ENCODE peak calls at places on chromosomes 5 and 9, in seven cellular contexts. One of them, this sample, is unnamed.

GRCh38 chr9:76459691-76460635 is 981 bp downstream of the GCNT1 start:
- DNase-seq in brain microvascular endothelial cell: peak; percentile 55
- DNase-seq in colonic mucosa: peak; percentile 78
- DNase-seq in choroid plexus epithelial cell: peak; percentile 75
- DNase-seq in cardiac muscle cell: peak; percentile 56
- DNase-seq in CD8-positive, alpha-beta T cell: no peak
- DNase-seq in astrocyte of the cerebellum: no peak
- DNase-seq in this sample: peak; percentile 69

GRCh38 chr5:111942661-111943401 is 185.8 kb upstream of the NREP start:
- DNase-seq in brain microvascular endothelial cell: peak; percentile 48
- DNase-seq in colonic mucosa: no peak
- DNase-seq in choroid plexus epithelial cell: peak; percentile 58
- DNase-seq in cardiac muscle cell: no peak
- DNase-seq in CD8-positive, alpha-beta T cell: no peak
- DNase-seq in astrocyte of the cerebellum: no peak
- DNase-seq in this sample: peak; percentile 49

GRCh38 chr9:6757132-6757987 is at the start of gene KDM4C:
- DNase-seq in brain microvascular endothelial cell: peak; percentile 83
- DNase-seq in colonic mucosa: peak; percentile 96
- DNase-seq in choroid plexus epithelial cell: peak; percentile 96
- DNase-seq in cardiac muscle cell: peak; percentile 98
- DNase-seq in CD8-positive, alpha-beta T cell: peak; percentile 95
- DNase-seq in astrocyte of the cerebellum: peak; percentile 83
- DNase-seq in this sample: peak; percentile 93

GRCh38 chr5:138953370-138954256 is 78.5 kb upstream of the LRRTM2 start:
- DNase-seq in brain microvascular endothelial cell: peak; percentile 52
- DNase-seq in colonic mucosa: peak; percentile 85
- DNase-seq in choroid plexus epithelial cell: peak; percentile 70
- DNase-seq in cardiac muscle cell: peak; percentile 62
- DNase-seq in CD8-positive, alpha-beta T cell: peak; percentile 5
- DNase-seq in astrocyte of the cerebellum: peak; percentile 16
- DNase-seq in this sample: peak; percentile 76

GRCh38 chr5:134003064-134003956 is 1.5 kb downstream of the VDAC1 start:
- DNase-seq in brain microvascular endothelial cell: no peak
- DNase-seq in colonic mucosa: no peak
- DNase-seq in choroid plexus epithelial cell: no peak
- DNase-seq in cardiac muscle cell: no peak
- DNase-seq in CD8-positive, alpha-beta T cell: no peak
- DNase-seq in astrocyte of the cerebellum: no peak
- DNase-seq in this sample: no peak

GRCh38 chr9:96505316-96505991 is 55.5 kb downstream of the HABP4 start:
- DNase-seq in brain microvascular endothelial cell: no peak
- DNase-seq in colonic mucosa: no peak
- DNase-seq in choroid plexus epithelial cell: no peak
- DNase-seq in cardiac muscle cell: no peak
- DNase-seq in CD8-positive, alpha-beta T cell: no peak
- DNase-seq in astrocyte of the cerebellum: no peak
- DNase-seq in this sample: peak; percentile 43

GRCh38 chr5:74616236-74617146 is 24.0 kb downstream of the ENC1 start:
- DNase-seq in brain microvascular endothelial cell: no peak
- DNase-seq in colonic mucosa: no peak
- DNase-seq in choroid plexus epithelial cell: no peak
- DNase-seq in cardiac muscle cell: peak; percentile 35
- DNase-seq in CD8-positive, alpha-beta T cell: no peak
- DNase-seq in astrocyte of the cerebellum: no peak
- DNase-seq in this sample: no peak

GRCh38 chr9:87886210-87887150 is 3.8 kb downstream of the SPATA31E1 start:
- DNase-seq in brain microvascular endothelial cell: no peak
- DNase-seq in colonic mucosa: no peak
- DNase-seq in choroid plexus epithelial cell: no peak
- DNase-seq in cardiac muscle cell: no peak
- DNase-seq in CD8-positive, alpha-beta T cell: no peak
- DNase-seq in astrocyte of the cerebellum: no peak
- DNase-seq in this sample: no peak

GRCh38 chr9:98576859-98577258 is 131.9 kb downstream of the GABBR2 start:
- DNase-seq in brain microvascular endothelial cell: no peak
- DNase-seq in colonic mucosa: no peak
- DNase-seq in choroid plexus epithelial cell: no peak
- DNase-seq in cardiac muscle cell: no peak
- DNase-seq in CD8-positive, alpha-beta T cell: no peak
- DNase-seq in astrocyte of the cerebellum: no peak
- DNase-seq in this sample: no peak

GRCh38 chr9:103407260-103407659 is 412.1 kb downstream of the CYLC2 start:
- DNase-seq in brain microvascular endothelial cell: no peak
- DNase-seq in colonic mucosa: no peak
- DNase-seq in choroid plexus epithelial cell: no peak
- DNase-seq in cardiac muscle cell: no peak
- DNase-seq in CD8-positive, alpha-beta T cell: no peak
- DNase-seq in astrocyte of the cerebellum: no peak
- DNase-seq in this sample: no peak

GRCh38 chr5:1153428-1153827 is 41.6 kb upstream of the SLC12A7 start:
- DNase-seq in brain microvascular endothelial cell: no peak
- DNase-seq in colonic mucosa: no peak
- DNase-seq in choroid plexus epithelial cell: no peak
- DNase-seq in cardiac muscle cell: no peak
- DNase-seq in CD8-positive, alpha-beta T cell: no peak
- DNase-seq in astrocyte of the cerebellum: no peak
- DNase-seq in this sample: no peak

GRCh38 chr9:69120380-69121154 is 53.5 kb upstream of the TJP2 start:
- DNase-seq in brain microvascular endothelial cell: no peak
- DNase-seq in colonic mucosa: peak; percentile 95
- DNase-seq in choroid plexus epithelial cell: peak; percentile 23
- DNase-seq in cardiac muscle cell: no peak
- DNase-seq in CD8-positive, alpha-beta T cell: no peak
- DNase-seq in astrocyte of the cerebellum: no peak
- DNase-seq in this sample: no peak

GRCh38 chr5:10275991-10276390 is 25.9 kb downstream of the CCT5 start:
- DNase-seq in brain microvascular endothelial cell: no peak
- DNase-seq in colonic mucosa: peak; percentile 10
- DNase-seq in choroid plexus epithelial cell: no peak
- DNase-seq in cardiac muscle cell: no peak
- DNase-seq in CD8-positive, alpha-beta T cell: no peak
- DNase-seq in astrocyte of the cerebellum: no peak
- DNase-seq in this sample: no peak

GRCh38 chr5:10277773-10278630 is 27.9 kb downstream of the CCT5 start:
- DNase-seq in brain microvascular endothelial cell: no peak
- DNase-seq in colonic mucosa: peak; percentile 12
- DNase-seq in choroid plexus epithelial cell: no peak
- DNase-seq in cardiac muscle cell: no peak
- DNase-seq in CD8-positive, alpha-beta T cell: no peak
- DNase-seq in astrocyte of the cerebellum: no peak
- DNase-seq in this sample: no peak

GRCh38 chr5:10276691-10277090 is 26.6 kb downstream of the CCT5 start:
- DNase-seq in brain microvascular endothelial cell: no peak
- DNase-seq in colonic mucosa: no peak
- DNase-seq in choroid plexus epithelial cell: no peak
- DNase-seq in cardiac muscle cell: no peak
- DNase-seq in CD8-positive, alpha-beta T cell: no peak
- DNase-seq in astrocyte of the cerebellum: no peak
- DNase-seq in this sample: no peak

GRCh38 chr5:10272053-10272869 is 22.2 kb downstream of the CCT5 start:
- DNase-seq in brain microvascular endothelial cell: no peak
- DNase-seq in colonic mucosa: peak; percentile 3
- DNase-seq in choroid plexus epithelial cell: no peak
- DNase-seq in cardiac muscle cell: no peak
- DNase-seq in CD8-positive, alpha-beta T cell: no peak
- DNase-seq in astrocyte of the cerebellum: no peak
- DNase-seq in this sample: no peak

GRCh38 chr5:10275460-10275859 is 25.4 kb downstream of the CCT5 start:
- DNase-seq in brain microvascular endothelial cell: no peak
- DNase-seq in colonic mucosa: no peak
- DNase-seq in choroid plexus epithelial cell: no peak
- DNase-seq in cardiac muscle cell: no peak
- DNase-seq in CD8-positive, alpha-beta T cell: no peak
- DNase-seq in astrocyte of the cerebellum: no peak
- DNase-seq in this sample: no peak
- H3K4me3 ChIP-seq in brain microvascular endothelial cell: no peak overlapping the region
- H3K4me3 ChIP-seq in colonic mucosa: no peak overlapping the region
- H3K4me3 ChIP-seq in choroid plexus epithelial cell: no peak overlapping the region
- H3K4me3 ChIP-seq in cardiac muscle cell: no peak overlapping the region
- H3K4me3 ChIP-seq in CD8-positive, alpha-beta T cell: no peak overlapping the region
- H3K4me3 ChIP-seq in astrocyte of the cerebellum: no peak overlapping the region
- H3K4me3 ChIP-seq in this sample: no peak overlapping the region

GRCh38 chr9:130331573-130331972 is 66.0 kb downstream of the HMCN2 start:
- DNase-seq in brain microvascular endothelial cell: peak; percentile 18
- DNase-seq in colonic mucosa: peak; percentile 52
- DNase-seq in choroid plexus epithelial cell: peak; percentile 20
- DNase-seq in cardiac muscle cell: no peak
- DNase-seq in CD8-positive, alpha-beta T cell: no peak
- DNase-seq in astrocyte of the cerebellum: peak; percentile 33
- DNase-seq in this sample: peak; percentile 70
- H3K4me3 ChIP-seq in brain microvascular endothelial cell: no peak overlapping the region
- H3K4me3 ChIP-seq in colonic mucosa: no peak overlapping the region
- H3K4me3 ChIP-seq in choroid plexus epithelial cell: no peak overlapping the region
- H3K4me3 ChIP-seq in cardiac muscle cell: no peak overlapping the region
- H3K4me3 ChIP-seq in CD8-positive, alpha-beta T cell: no peak overlapping the region
- H3K4me3 ChIP-seq in astrocyte of the cerebellum: no peak overlapping the region
- H3K4me3 ChIP-seq in this sample: no peak overlapping the region

DNA sequence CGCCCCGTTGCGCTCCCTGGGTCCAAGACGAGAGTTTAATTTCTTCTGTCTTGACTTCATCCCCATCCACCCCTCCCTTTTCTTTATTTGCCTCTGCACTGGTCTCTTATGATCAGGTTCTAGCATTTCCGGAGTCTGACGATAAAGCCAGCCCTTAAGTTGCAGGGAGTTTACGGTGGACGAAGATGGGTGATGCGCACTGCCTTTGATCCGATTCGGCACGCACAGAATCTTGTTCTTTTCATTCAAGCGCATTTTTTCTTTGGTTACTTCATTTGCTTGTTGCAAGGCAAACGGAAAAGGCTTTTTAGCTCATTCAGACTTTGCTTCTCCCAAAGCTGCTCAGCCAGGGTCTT is 490 bp upstream of the MCTP1 start:
- DNase-seq in brain microvascular endothelial cell: no peak
- DNase-seq in colonic mucosa: no peak
- DNase-seq in choroid plexus epithelial cell: peak; percentile 18
- DNase-seq in cardiac muscle cell: peak; percentile 2
- DNase-seq in CD8-positive, alpha-beta T cell: no peak
- DNase-seq in astrocyte of the cerebellum: no peak
- DNase-seq in this sample: peak; percentile 8
- H3K4me3 ChIP-seq in brain microvascular endothelial cell: peak overlapping the region; percentile 60
- H3K4me3 ChIP-seq in colonic mucosa: peak overlapping the region; percentile 63
- H3K4me3 ChIP-seq in choroid plexus epithelial cell: peak overlapping the region; percentile 51
- H3K4me3 ChIP-seq in cardiac muscle cell: peak overlapping the region; percentile 53
- H3K4me3 ChIP-seq in CD8-positive, alpha-beta T cell: no peak overlapping the region
- H3K4me3 ChIP-seq in astrocyte of the cerebellum: peak overlapping the region; percentile 53
- H3K4me3 ChIP-seq in this sample: peak overlapping the region; percentile 15

GRCh38 chr5:59360130-59360555 is 533.4 kb downstream of the PDE4D start:
- DNase-seq in brain microvascular endothelial cell: no peak
- DNase-seq in colonic mucosa: no peak
- DNase-seq in choroid plexus epithelial cell: peak; percentile 81
- DNase-seq in cardiac muscle cell: no peak
- DNase-seq in CD8-positive, alpha-beta T cell: no peak
- DNase-seq in astrocyte of the cerebellum: no peak
- DNase-seq in this sample: no peak
- H3K4me3 ChIP-seq in brain microvascular endothelial cell: no peak overlapping the region
- H3K4me3 ChIP-seq in colonic mucosa: no peak overlapping the region
- H3K4me3 ChIP-seq in choroid plexus epithelial cell: no peak overlapping the region
- H3K4me3 ChIP-seq in cardiac muscle cell: no peak overlapping the region
- H3K4me3 ChIP-seq in CD8-positive, alpha-beta T cell: no peak overlapping the region
- H3K4me3 ChIP-seq in astrocyte of the cerebellum: no peak overlapping the region
- H3K4me3 ChIP-seq in this sample: no peak overlapping the region

GRCh38 chr9:134170525-134171315 is 6.4 kb upstream of the RNU6ATAC start:
- DNase-seq in brain microvascular endothelial cell: no peak
- DNase-seq in colonic mucosa: no peak
- DNase-seq in choroid plexus epithelial cell: no peak
- DNase-seq in cardiac muscle cell: no peak
- DNase-seq in CD8-positive, alpha-beta T cell: no peak
- DNase-seq in astrocyte of the cerebellum: no peak
- DNase-seq in this sample: no peak
- H3K4me3 ChIP-seq in brain microvascular endothelial cell: no peak overlapping the region
- H3K4me3 ChIP-seq in colonic mucosa: no peak overlapping the region
- H3K4me3 ChIP-seq in choroid plexus epithelial cell: no peak overlapping the region
- H3K4me3 ChIP-seq in cardiac muscle cell: no peak overlapping the region
- H3K4me3 ChIP-seq in CD8-positive, alpha-beta T cell: no peak overlapping the region
- H3K4me3 ChIP-seq in astrocyte of the cerebellum: no peak overlapping the region
- H3K4me3 ChIP-seq in this sample: no peak overlapping the region

GRCh38 chr5:142826093-142826492 is 55.9 kb downstream of the ARHGAP26 start:
- DNase-seq in brain microvascular endothelial cell: no peak
- DNase-seq in colonic mucosa: no peak
- DNase-seq in choroid plexus epithelial cell: no peak
- DNase-seq in cardiac muscle cell: no peak
- DNase-seq in CD8-positive, alpha-beta T cell: no peak
- DNase-seq in astrocyte of the cerebellum: no peak
- DNase-seq in this sample: no peak

GRCh38 chr5:142824391-142824790 is 54.2 kb downstream of the ARHGAP26 start:
- DNase-seq in brain microvascular endothelial cell: no peak
- DNase-seq in colonic mucosa: no peak
- DNase-seq in choroid plexus epithelial cell: no peak
- DNase-seq in cardiac muscle cell: no peak
- DNase-seq in CD8-positive, alpha-beta T cell: no peak
- DNase-seq in astrocyte of the cerebellum: no peak
- DNase-seq in this sample: no peak

GRCh38 chr5:142826741-142827492 is 56.7 kb downstream of the ARHGAP26 start:
- DNase-seq in brain microvascular endothelial cell: peak; percentile 62
- DNase-seq in colonic mucosa: no peak
- DNase-seq in choroid plexus epithelial cell: peak; percentile 77
- DNase-seq in cardiac muscle cell: no peak
- DNase-seq in CD8-positive, alpha-beta T cell: no peak
- DNase-seq in astrocyte of the cerebellum: no peak
- DNase-seq in this sample: peak; percentile 79

GRCh38 chr5:142823176-142823575 is 53.0 kb downstream of the ARHGAP26 start:
- DNase-seq in brain microvascular endothelial cell: no peak
- DNase-seq in colonic mucosa: no peak
- DNase-seq in choroid plexus epithelial cell: peak; percentile 37
- DNase-seq in cardiac muscle cell: no peak
- DNase-seq in CD8-positive, alpha-beta T cell: no peak
- DNase-seq in astrocyte of the cerebellum: no peak
- DNase-seq in this sample: peak; percentile 64

GRCh38 chr5:142825378-142826089 is 55.4 kb downstream of the ARHGAP26 start:
- DNase-seq in brain microvascular endothelial cell: no peak
- DNase-seq in colonic mucosa: no peak
- DNase-seq in choroid plexus epithelial cell: no peak
- DNase-seq in cardiac muscle cell: no peak
- DNase-seq in CD8-positive, alpha-beta T cell: no peak
- DNase-seq in astrocyte of the cerebellum: no peak
- DNase-seq in this sample: no peak
- H3K4me3 ChIP-seq in brain microvascular endothelial cell: no peak overlapping the region
- H3K4me3 ChIP-seq in colonic mucosa: no peak overlapping the region
- H3K4me3 ChIP-seq in choroid plexus epithelial cell: no peak overlapping the region
- H3K4me3 ChIP-seq in cardiac muscle cell: no peak overlapping the region
- H3K4me3 ChIP-seq in CD8-positive, alpha-beta T cell: no peak overlapping the region
- H3K4me3 ChIP-seq in astrocyte of the cerebellum: no peak overlapping the region
- H3K4me3 ChIP-seq in this sample: no peak overlapping the region

DNA sequence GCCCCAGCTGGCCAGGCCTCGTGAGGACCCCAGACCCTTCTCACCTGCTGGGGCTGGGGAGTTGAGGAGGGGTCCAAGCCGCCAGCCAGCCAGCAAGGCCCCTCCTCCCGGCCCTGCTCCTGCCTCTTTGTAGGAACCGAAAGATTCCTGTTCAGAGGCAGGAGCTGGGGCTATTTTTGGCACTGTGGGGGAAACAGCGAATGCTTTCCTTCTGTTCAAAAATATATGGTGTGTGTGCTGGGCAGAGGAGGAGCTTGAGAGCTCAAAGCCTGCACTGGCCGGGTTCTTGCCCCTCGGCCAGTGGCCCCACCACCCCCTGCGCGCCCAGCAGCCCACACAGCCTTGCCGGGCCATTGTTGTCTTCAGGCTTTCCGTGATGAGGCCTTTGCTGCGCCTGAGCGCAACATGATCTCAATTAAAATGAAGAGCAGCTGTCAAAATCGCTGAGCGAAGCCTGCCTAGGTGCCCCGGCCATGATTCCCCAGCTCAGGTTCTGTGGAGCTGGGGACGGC is 13.3 kb downstream of the NCS1 start:
- DNase-seq in brain microvascular endothelial cell: no peak
- DNase-seq in colonic mucosa: no peak
- DNase-seq in choroid plexus epithelial cell: peak; percentile 30
- DNase-seq in cardiac muscle cell: peak; percentile 76
- DNase-seq in CD8-positive, alpha-beta T cell: no peak
- DNase-seq in astrocyte of the cerebellum: no peak
- DNase-seq in this sample: no peak
- H3K4me3 ChIP-seq in brain microvascular endothelial cell: no peak overlapping the region
- H3K4me3 ChIP-seq in colonic mucosa: no peak overlapping the region
- H3K4me3 ChIP-seq in choroid plexus epithelial cell: no peak overlapping the region
- H3K4me3 ChIP-seq in cardiac muscle cell: no peak overlapping the region
- H3K4me3 ChIP-seq in CD8-positive, alpha-beta T cell: no peak overlapping the region
- H3K4me3 ChIP-seq in astrocyte of the cerebellum: no peak overlapping the region
- H3K4me3 ChIP-seq in this sample: no peak overlapping the region